ENCODE peak calls at places on chromosomes 4 and X, in seven cellular contexts. One of them, this sample, is unnamed.

GRCh38 chr4:2694691-2695090 is 61.4 kb downstream of the TNIP2 start:
- DNase-seq in IMR-90: peak; percentile 16
- DNase-seq in K562: no peak
- DNase-seq in mammary epithelial cell: no peak
- DNase-seq in PC-9: no peak
- DNase-seq in trophoblast cell: no peak
- DNase-seq in OCI-LY7: no peak
- DNase-seq in this sample: peak; percentile 55

GRCh38 chrX:153726286-153727107 is 1.8 kb downstream of the ABCD1 start:
- DNase-seq in IMR-90: peak; percentile 52
- DNase-seq in K562: peak; percentile 66
- DNase-seq in mammary epithelial cell: no peak
- DNase-seq in PC-9: peak; percentile 75
- DNase-seq in trophoblast cell: peak; percentile 57
- DNase-seq in OCI-LY7: peak; percentile 86
- DNase-seq in this sample: peak; percentile 46

GRCh38 chr4:108512615-108513505 is 107.5 kb upstream of the RPL34 start:
- DNase-seq in IMR-90: peak; percentile 66
- DNase-seq in K562: peak; percentile 26
- DNase-seq in mammary epithelial cell: peak; percentile 20
- DNase-seq in PC-9: no peak
- DNase-seq in trophoblast cell: peak; percentile 10
- DNase-seq in OCI-LY7: no peak
- DNase-seq in this sample: peak; percentile 56

GRCh38 chr4:161320377-161320776 is 843.4 kb downstream of the FSTL5 start:
- DNase-seq in IMR-90: no peak
- DNase-seq in K562: no peak
- DNase-seq in mammary epithelial cell: peak; percentile 13
- DNase-seq in PC-9: no peak
- DNase-seq in trophoblast cell: peak; percentile 54
- DNase-seq in OCI-LY7: peak; percentile 37
- DNase-seq in this sample: peak; percentile 10

GRCh38 chr4:88807499-88807898 is 109.9 kb upstream of the NAP1L5 start:
- DNase-seq in IMR-90: no peak
- DNase-seq in K562: no peak
- DNase-seq in mammary epithelial cell: no peak
- DNase-seq in PC-9: peak; percentile 71
- DNase-seq in trophoblast cell: peak; percentile 63
- DNase-seq in OCI-LY7: no peak
- DNase-seq in this sample: peak; percentile 83

GRCh38 chrX:80511969-80512760 is 91.9 kb downstream of the TENT5D start:
- DNase-seq in IMR-90: no peak
- DNase-seq in K562: peak; percentile 46
- DNase-seq in mammary epithelial cell: no peak
- DNase-seq in PC-9: no peak
- DNase-seq in trophoblast cell: no peak
- DNase-seq in OCI-LY7: no peak
- DNase-seq in this sample: peak; percentile 2

GRCh38 chr4:75630174-75630931 is at the start of gene CDKL2:
- DNase-seq in IMR-90: no peak
- DNase-seq in K562: no peak
- DNase-seq in mammary epithelial cell: peak; percentile 64
- DNase-seq in PC-9: no peak
- DNase-seq in trophoblast cell: peak; percentile 93
- DNase-seq in OCI-LY7: peak; percentile 52
- DNase-seq in this sample: peak; percentile 36

GRCh38 chr4:107050525-107051135 is 14.5 kb upstream of the DKK2 start:
- DNase-seq in IMR-90: peak; percentile 10
- DNase-seq in K562: no peak
- DNase-seq in mammary epithelial cell: no peak
- DNase-seq in PC-9: no peak
- DNase-seq in trophoblast cell: peak; percentile 50
- DNase-seq in OCI-LY7: peak; percentile 7
- DNase-seq in this sample: no peak

GRCh38 chr4:71338846-71339593 is at the start of gene SLC4A4:
- DNase-seq in IMR-90: peak; percentile 91
- DNase-seq in K562: no peak
- DNase-seq in mammary epithelial cell: peak; percentile 37
- DNase-seq in PC-9: no peak
- DNase-seq in trophoblast cell: no peak
- DNase-seq in OCI-LY7: no peak
- DNase-seq in this sample: peak; percentile 72

GRCh38 chrX:39941332-39941920 is 156.3 kb downstream of the BCOR start:
- DNase-seq in IMR-90: no peak
- DNase-seq in K562: no peak
- DNase-seq in mammary epithelial cell: no peak
- DNase-seq in PC-9: no peak
- DNase-seq in trophoblast cell: no peak
- DNase-seq in OCI-LY7: no peak
- DNase-seq in this sample: peak; percentile 36

GRCh38 chr4:10020871-10021676 is at the start of gene SLC2A9:
- DNase-seq in IMR-90: no peak
- DNase-seq in K562: no peak
- DNase-seq in mammary epithelial cell: peak; percentile 79
- DNase-seq in PC-9: no peak
- DNase-seq in trophoblast cell: peak; percentile 77
- DNase-seq in OCI-LY7: no peak
- DNase-seq in this sample: no peak

GRCh38 chr4:25991296-25991695 is 77.3 kb downstream of the SMIM20 start:
- DNase-seq in IMR-90: no peak
- DNase-seq in K562: no peak
- DNase-seq in mammary epithelial cell: no peak
- DNase-seq in PC-9: no peak
- DNase-seq in trophoblast cell: no peak
- DNase-seq in OCI-LY7: no peak
- DNase-seq in this sample: no peak

GRCh38 chr4:6221851-6222760 is 21.8 kb upstream of the JAKMIP1 start:
- DNase-seq in IMR-90: no peak
- DNase-seq in K562: peak; percentile 68
- DNase-seq in mammary epithelial cell: peak; percentile 5
- DNase-seq in PC-9: no peak
- DNase-seq in trophoblast cell: peak; percentile 72
- DNase-seq in OCI-LY7: no peak
- DNase-seq in this sample: no peak

GRCh38 chr4:175935016-175935661 is 123.1 kb upstream of the GPM6A start:
- DNase-seq in IMR-90: no peak
- DNase-seq in K562: no peak
- DNase-seq in mammary epithelial cell: peak; percentile 47
- DNase-seq in PC-9: peak; percentile 81
- DNase-seq in trophoblast cell: peak; percentile 61
- DNase-seq in OCI-LY7: no peak
- DNase-seq in this sample: no peak

GRCh38 chr4:16607693-16608092 is 290.8 kb downstream of the LDB2 start:
- DNase-seq in IMR-90: no peak
- DNase-seq in K562: no peak
- DNase-seq in mammary epithelial cell: no peak
- DNase-seq in PC-9: no peak
- DNase-seq in trophoblast cell: no peak
- DNase-seq in OCI-LY7: no peak
- DNase-seq in this sample: no peak

GRCh38 chr4:125582302-125582701 is 267.5 kb downstream of the FAT4 start:
- DNase-seq in IMR-90: peak; percentile 30
- DNase-seq in K562: no peak
- DNase-seq in mammary epithelial cell: no peak
- DNase-seq in PC-9: no peak
- DNase-seq in trophoblast cell: no peak
- DNase-seq in OCI-LY7: no peak
- DNase-seq in this sample: no peak

GRCh38 chr4:160034501-160034900 is 931.6 kb downstream of the RAPGEF2 start:
- DNase-seq in IMR-90: no peak
- DNase-seq in K562: no peak
- DNase-seq in mammary epithelial cell: no peak
- DNase-seq in PC-9: no peak
- DNase-seq in trophoblast cell: no peak
- DNase-seq in OCI-LY7: no peak
- DNase-seq in this sample: no peak

GRCh38 chr4:135277116-135277979 is 1075.8 kb upstream of the PABPC4L start:
- DNase-seq in IMR-90: peak; percentile 77
- DNase-seq in K562: no peak
- DNase-seq in mammary epithelial cell: no peak
- DNase-seq in PC-9: no peak
- DNase-seq in trophoblast cell: peak; percentile 40
- DNase-seq in OCI-LY7: no peak
- DNase-seq in this sample: peak; percentile 92

GRCh38 chr4:98506462-98507132 is 151.8 kb downstream of the TSPAN5 start:
- DNase-seq in IMR-90: no peak
- DNase-seq in K562: peak; percentile 22
- DNase-seq in mammary epithelial cell: no peak
- DNase-seq in PC-9: no peak
- DNase-seq in trophoblast cell: no peak
- DNase-seq in OCI-LY7: no peak
- DNase-seq in this sample: no peak

GRCh38 chr4:68264875-68265565 is 19.5 kb upstream of the TMPRSS11B start:
- DNase-seq in IMR-90: no peak
- DNase-seq in K562: no peak
- DNase-seq in mammary epithelial cell: no peak
- DNase-seq in PC-9: no peak
- DNase-seq in trophoblast cell: no peak
- DNase-seq in OCI-LY7: no peak
- DNase-seq in this sample: no peak

GRCh38 chr4:76831475-76832390 is 66.2 kb downstream of the SOWAHB start:
- DNase-seq in IMR-90: peak; percentile 55
- DNase-seq in K562: no peak
- DNase-seq in mammary epithelial cell: no peak
- DNase-seq in PC-9: no peak
- DNase-seq in trophoblast cell: no peak
- DNase-seq in OCI-LY7: no peak
- DNase-seq in this sample: no peak
- H3K27ac ChIP-seq in IMR-90: peak overlapping the region; percentile 97
- H3K27ac ChIP-seq in K562: peak overlapping the region; percentile 36
- H3K27ac ChIP-seq in mammary epithelial cell: no peak overlapping the region
- H3K27ac ChIP-seq in PC-9: peak overlapping the region; percentile 42
- H3K27ac ChIP-seq in trophoblast cell: peak overlapping the region; percentile 29
- H3K27ac ChIP-seq in OCI-LY7: no peak overlapping the region
- H3K27ac ChIP-seq in this sample: peak overlapping the region; percentile 67

GRCh38 chr4:133178960-133179359 is 29.9 kb downstream of the PCDH10 start:
- DNase-seq in IMR-90: peak; percentile 4
- DNase-seq in K562: no peak
- DNase-seq in mammary epithelial cell: no peak
- DNase-seq in PC-9: no peak
- DNase-seq in trophoblast cell: no peak
- DNase-seq in OCI-LY7: no peak
- DNase-seq in this sample: peak; percentile 61
- H2AFZ ChIP-seq in IMR-90: no peak overlapping the region
- H2AFZ ChIP-seq in K562: no peak overlapping the region
- H2AFZ ChIP-seq in mammary epithelial cell: no peak overlapping the region
- H2AFZ ChIP-seq in PC-9: no peak overlapping the region
- H2AFZ ChIP-seq in trophoblast cell: no peak overlapping the region
- H2AFZ ChIP-seq in OCI-LY7: no peak overlapping the region
- H2AFZ ChIP-seq in this sample: no peak overlapping the region

DNA sequence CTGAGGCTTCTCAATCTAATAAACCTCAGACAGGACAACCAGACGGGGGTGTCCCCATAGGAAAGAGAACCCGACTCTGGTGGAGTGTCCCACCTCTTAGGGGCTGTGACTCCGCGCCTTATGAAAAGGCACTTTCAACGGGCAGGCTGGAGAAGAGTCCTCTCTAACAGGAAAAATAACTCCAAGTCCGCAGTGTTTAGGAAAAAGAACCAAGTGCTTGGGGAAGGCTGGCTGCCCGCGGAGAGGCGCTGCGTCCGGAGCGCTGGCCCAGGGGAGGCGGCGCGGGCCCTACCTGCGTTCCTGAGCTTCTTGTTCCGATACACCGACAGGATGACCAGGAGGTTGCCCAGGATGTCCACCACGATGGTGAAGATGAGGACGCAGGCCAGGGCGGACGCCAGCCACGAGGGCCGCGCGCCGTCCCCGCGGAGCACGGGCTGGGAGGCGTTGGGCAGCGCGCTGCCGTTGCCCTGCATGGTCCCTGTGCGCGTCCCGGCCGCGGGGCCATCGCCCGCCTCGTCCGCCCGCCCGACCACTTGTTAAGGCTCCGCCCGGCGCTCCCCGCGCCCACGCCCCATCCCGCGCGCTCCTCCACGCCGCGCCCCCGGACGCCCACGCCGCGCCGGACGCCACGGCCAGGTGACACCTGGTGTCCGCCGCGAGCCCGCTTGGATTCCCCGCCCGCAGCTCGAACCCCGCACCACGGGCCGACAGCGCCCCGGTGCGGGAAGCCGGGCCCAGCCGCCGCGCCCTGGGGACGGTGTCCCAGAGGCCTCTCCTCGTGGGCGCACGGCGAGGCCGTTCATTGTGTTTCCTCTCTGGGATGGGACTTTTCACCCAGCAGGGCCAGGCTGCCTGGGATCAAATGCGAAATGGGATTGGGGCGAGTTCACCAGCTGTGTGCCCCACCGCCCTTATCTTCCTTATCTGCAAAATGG is at the start of gene MTNR1A:
- DNase-seq in IMR-90: no peak
- DNase-seq in K562: no peak
- DNase-seq in mammary epithelial cell: no peak
- DNase-seq in PC-9: no peak
- DNase-seq in trophoblast cell: no peak
- DNase-seq in OCI-LY7: no peak
- DNase-seq in this sample: peak; percentile 5
- H3K4me3 ChIP-seq in IMR-90: peak within 1 kb of the TSS; percentile 38
- H3K4me3 ChIP-seq in K562: no peak within 1 kb of the TSS
- H3K4me3 ChIP-seq in mammary epithelial cell: peak within 1 kb of the TSS; percentile 58
- H3K4me3 ChIP-seq in PC-9: no peak within 1 kb of the TSS
- H3K4me3 ChIP-seq in trophoblast cell: peak within 1 kb of the TSS; percentile 70
- H3K4me3 ChIP-seq in OCI-LY7: no peak within 1 kb of the TSS
- H3K4me3 ChIP-seq in this sample: peak within 1 kb of the TSS; percentile 51

DNA sequence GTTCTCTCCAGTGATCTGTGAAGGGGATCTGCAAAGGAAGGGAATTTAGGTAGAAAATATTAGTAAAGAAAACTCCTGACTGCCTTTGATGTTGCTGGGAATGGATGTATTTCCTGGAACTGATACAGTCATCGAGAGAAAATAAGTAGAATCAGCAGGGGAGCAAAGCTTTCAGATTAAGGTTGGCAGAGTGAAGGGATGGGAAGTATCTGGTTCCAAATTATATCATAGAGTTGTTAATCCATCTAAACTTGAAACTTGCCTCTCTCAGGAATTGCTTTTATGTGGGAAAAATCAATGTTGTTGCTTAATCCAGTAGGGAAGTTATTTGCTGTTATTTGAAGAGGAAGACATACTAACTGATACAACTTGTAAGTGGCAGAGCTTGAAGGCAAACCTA is 19.3 kb downstream of the EPHA5 start:
- DNase-seq in IMR-90: no peak
- DNase-seq in K562: no peak
- DNase-seq in mammary epithelial cell: no peak
- DNase-seq in PC-9: no peak
- DNase-seq in trophoblast cell: no peak
- DNase-seq in OCI-LY7: no peak
- DNase-seq in this sample: peak; percentile 41
- H3K27ac ChIP-seq in IMR-90: no peak overlapping the region
- H3K27ac ChIP-seq in K562: no peak overlapping the region
- H3K27ac ChIP-seq in mammary epithelial cell: no peak overlapping the region
- H3K27ac ChIP-seq in PC-9: no peak overlapping the region
- H3K27ac ChIP-seq in trophoblast cell: no peak overlapping the region
- H3K27ac ChIP-seq in OCI-LY7: no peak overlapping the region
- H3K27ac ChIP-seq in this sample: peak overlapping the region; percentile 17

DNA sequence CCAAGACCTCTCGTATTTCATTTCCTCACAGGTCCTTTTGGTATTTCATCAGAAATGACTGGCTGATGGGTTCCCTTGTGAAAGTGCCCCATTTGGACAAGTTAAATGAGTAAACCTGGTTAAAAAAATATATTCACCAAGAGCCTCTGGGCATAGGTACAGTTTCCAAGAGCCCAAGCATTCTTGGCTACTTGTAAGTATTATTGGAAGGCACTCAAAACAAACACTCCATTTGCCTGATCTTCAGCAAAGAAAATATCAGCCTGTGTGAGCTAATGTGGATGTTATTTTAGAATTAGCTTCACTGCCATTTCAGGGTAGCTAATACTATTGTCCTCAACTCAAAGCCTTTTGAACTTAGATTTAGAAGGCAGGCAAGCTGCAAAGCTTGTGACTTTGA is 177.0 kb downstream of the AMELX start:
- DNase-seq in IMR-90: peak; percentile 86
- DNase-seq in K562: no peak
- DNase-seq in mammary epithelial cell: peak; percentile 66
- DNase-seq in PC-9: no peak
- DNase-seq in trophoblast cell: no peak
- DNase-seq in OCI-LY7: no peak
- DNase-seq in this sample: peak; percentile 92
- H2AFZ ChIP-seq in IMR-90: no peak overlapping the region
- H2AFZ ChIP-seq in K562: peak overlapping the region; percentile 80
- H2AFZ ChIP-seq in mammary epithelial cell: no peak overlapping the region
- H2AFZ ChIP-seq in PC-9: no peak overlapping the region
- H2AFZ ChIP-seq in trophoblast cell: no peak overlapping the region
- H2AFZ ChIP-seq in OCI-LY7: no peak overlapping the region
- H2AFZ ChIP-seq in this sample: peak overlapping the region; percentile 52